ENCODE peak calls at places on chromosomes 12 and 14, in six cellular contexts. G is NCI-H1092 treated with DMSO at 0.1 percent for 48 hours, M is lower lobe of right lung, L is ureter, E is left ventricle myocardium inferior, R is T-helper 1 cell. B is an unnamed sample.

GRCh38 chr12:74732801-74733200 is 195.2 kb downstream of the ATXN7L3B start:
- DNase-seq in G (no peak), M (no peak), L (no peak), E (no peak), R (no peak), B (no peak)

GRCh38 chr12:106841471-106842302 is 67.2 kb downstream of the RIC8B start:
- DNase-seq in G (peak; percentile 26), M (no peak), L (no peak), E (no peak), R (no peak), B (no peak)

GRCh38 chr12:44000309-44000952 is 164.6 kb downstream of the TMEM117 start:
- DNase-seq in G (peak; percentile 79), M (no peak), L (no peak), E (no peak), R (peak; percentile 33), B (no peak)

GRCh38 chr14:65791551-65791981 is 379.0 kb downstream of the FUT8 start:
- DNase-seq in G (no peak), M (no peak), L (no peak), E (no peak), R (peak; percentile 69), B (no peak)

GRCh38 chr12:52200783-52201519 is 9.1 kb upstream of the KRT80 start:
- DNase-seq in G (no peak), M (peak; percentile 32), L (no peak), E (peak; percentile 7), R (no peak), B (no peak)

GRCh38 chr14:93006484-93007128 is 83.7 kb downstream of the CHGA start:
- DNase-seq in G (peak; percentile 44), M (no peak), L (no peak), E (no peak), R (no peak), B (no peak)

GRCh38 chr12:15644700-15645099 is 144.5 kb downstream of the EPS8 start:
- DNase-seq in G (no peak), M (no peak), L (no peak), E (no peak), R (no peak), B (no peak)

GRCh38 chr14:22178330-22178981 is 410.6 kb downstream of the DAD1 start:
- DNase-seq in G (no peak), M (no peak), L (no peak), E (no peak), R (peak; percentile 18), B (no peak)

GRCh38 chr12:75487310-75487709 is 6.8 kb downstream of the GLIPR1 start:
- DNase-seq in G (no peak), M (no peak), L (no peak), E (no peak), R (no peak), B (no peak)

GRCh38 chr12:2288875-2289274 is 236.1 kb downstream of the CACNA1C start:
- DNase-seq in G (peak; percentile 24), M (no peak), L (no peak), E (no peak), R (no peak), B (no peak)

GRCh38 chr12:101298426-101298825 is 18.5 kb downstream of the UTP20 start:
- DNase-seq in G (no peak), M (no peak), L (no peak), E (no peak), R (no peak), B (no peak)

GRCh38 chr12:118356809-118357326 is 15.8 kb downstream of the TAOK3 start:
- DNase-seq in G (no peak), M (no peak), L (no peak), E (no peak), R (no peak), B (no peak)

GRCh38 chr12:53949631-53950440 is 4.9 kb upstream of the HOXC12 start:
- DNase-seq in G (peak; percentile 27), M (no peak), L (no peak), E (no peak), R (no peak), B (no peak)

GRCh38 chr12:62711626-62712305 is 223.2 kb downstream of the PPM1H start:
- DNase-seq in G (no peak), M (no peak), L (no peak), E (no peak), R (no peak), B (no peak)

GRCh38 chr12:52081263-52081733 is 1.8 kb downstream of the SMIM41 start:
- DNase-seq in G (peak; percentile 74), M (no peak), L (no peak), E (no peak), R (no peak), B (no peak)

GRCh38 chr12:92608418-92609091 is 94.2 kb upstream of the PLEKHG7 start:
- DNase-seq in G (peak; percentile 20), M (no peak), L (no peak), E (no peak), R (peak; percentile 11), B (no peak)

GRCh38 chr12:24821691-24822090 is 127.2 kb downstream of the BCAT1 start:
- DNase-seq in G (no peak), M (no peak), L (no peak), E (no peak), R (peak; percentile 30), B (no peak)

GRCh38 chr14:99731536-99732435 is 47.7 kb downstream of the CYP46A1 start:
- DNase-seq in G (no peak), M (peak; percentile 41), L (no peak), E (peak; percentile 38), R (no peak), B (no peak)

GRCh38 chr12:20505056-20505455 is 136.7 kb downstream of the PDE3A start:
- DNase-seq in G (no peak), M (no peak), L (no peak), E (no peak), R (no peak), B (no peak)

GRCh38 chr12:71315328-71315960 is 124.2 kb upstream of the LGR5 start:
- DNase-seq in G (no peak), M (no peak), L (peak; percentile 42), E (no peak), R (no peak), B (no peak)

GRCh38 chr12:107492393-107493134 is 193.0 kb upstream of the PWP1 start:
- DNase-seq in G (no peak), M (no peak), L (no peak), E (no peak), R (no peak), B (no peak)

GRCh38 chr14:61498811-61499210 is 177.4 kb downstream of the PRKCH start:
- DNase-seq in G (no peak), M (no peak), L (no peak), E (no peak), R (no peak), B (no peak)

GRCh38 chr12:75632452-75632851 is 121.0 kb upstream of the KRR1 start:
- DNase-seq in G (peak; percentile 64), M (no peak), L (no peak), E (no peak), R (no peak), B (no peak)

GRCh38 chr12:85572956-85573355 is 263.3 kb downstream of the RASSF9 start:
- DNase-seq in G (no peak), M (no peak), L (no peak), E (no peak), R (no peak), B (no peak)

GRCh38 chr14:21267431-21267845 is 1.8 kb downstream of the HNRNPC start:
- DNase-seq in G (no peak), M (no peak), L (no peak), E (no peak), R (peak; percentile 9), B (no peak)

GRCh38 chr12:51687142-51687935 is 96.3 kb downstream of the SCN8A start:
- DNase-seq in G (no peak), M (no peak), L (no peak), E (no peak), R (peak; percentile 3), B (no peak)

GRCh38 chr12:53757095-53757770 is 5.5 kb upstream of the CISTR start:
- DNase-seq in G (peak; percentile 64), M (peak; percentile 86), L (peak; percentile 89), E (peak; percentile 80), R (peak; percentile 79), B (no peak)

GRCh38 chr12:12582895-12583303 is 20.2 kb upstream of the DUSP16 start:
- DNase-seq in G (no peak), M (no peak), L (peak; percentile 68), E (no peak), R (peak; percentile 87), B (no peak)

GRCh38 chr12:120229583-120230325 is 28.8 kb upstream of the RPLP0 start:
- DNase-seq in G (no peak), M (peak; percentile 54), L (no peak), E (no peak), R (no peak), B (no peak)

GRCh38 chr12:87618199-87618598 is 411.0 kb downstream of the C12orf50 start:
- DNase-seq in G (no peak), M (no peak), L (no peak), E (no peak), R (no peak), B (no peak)

GRCh38 chr14:55913324-55914035 is 204.7 kb upstream of the PELI2 start:
- DNase-seq in G (no peak), M (no peak), L (no peak), E (peak; percentile 25), R (no peak), B (no peak)

GRCh38 chr14:99668998-99669314 is 15.1 kb upstream of the CYP46A1 start:
- DNase-seq in G (no peak), M (no peak), L (no peak), E (no peak), R (no peak), B (no peak)

GRCh38 chr12:49880756-49881390 is 22.8 kb downstream of the FAIM2 start:
- DNase-seq in G (no peak), M (no peak), L (no peak), E (no peak), R (no peak), B (no peak)

GRCh38 chr12:101925352-101925751 is 48.0 kb downstream of the DRAM1 start:
- DNase-seq in G (no peak), M (peak; percentile 54), L (peak; percentile 53), E (peak; percentile 46), R (no peak), B (no peak)

GRCh38 chr14:81302613-81303012 is 81.9 kb upstream of the GTF2A1 start:
- DNase-seq in G (no peak), M (no peak), L (no peak), E (no peak), R (no peak), B (no peak)

GRCh38 chr14:54366726-54367707 is 29.8 kb upstream of the CDKN3 start:
- DNase-seq in G (peak; percentile 66), M (no peak), L (no peak), E (no peak), R (peak; percentile 16), B (no peak)

GRCh38 chr12:98334768-98335167 is 180.6 kb upstream of the TMPO start:
- DNase-seq in G (no peak), M (no peak), L (no peak), E (no peak), R (no peak), B (no peak)